ENCODE peak calls at places on chromosomes 1 and 21, in eight cellular contexts. One of them, this sample, is unnamed.

GRCh38 chr21:44510109-44510507 is 29.9 kb downstream of the KRTAP10-1 start:
- DNase-seq in T-helper 1 cell: no peak
- DNase-seq in activated CD8-positive, alpha-beta memory T cell treated with anti-CD3 and anti-CD28 coated beads for 1 hour: no peak
- DNase-seq in skeletal muscle cell: no peak
- DNase-seq in ELF-1: no peak
- DNase-seq in stimulated activated CD4-positive, alpha-beta T cell treated with anti-CD3 and anti-CD28 coated beads, Interleukin-4, amount 100 ng/mL, for 48 hours: no peak
- DNase-seq in left ventricle myocardium inferior: no peak
- DNase-seq in EH: no peak
- DNase-seq in this sample: no peak

GRCh38 chr1:79006564-79006963 is at the start of gene ADGRL4:
- DNase-seq in EH: peak; percentile 66
- DNase-seq in activated CD8-positive, alpha-beta memory T cell treated with anti-CD3 and anti-CD28 coated beads for 1 hour: no peak
- DNase-seq in ELF-1: peak; percentile 54
- DNase-seq in T-helper 1 cell: no peak
- DNase-seq in skeletal muscle cell: peak; percentile 17
- DNase-seq in left ventricle myocardium inferior: peak; percentile 50
- DNase-seq in stimulated activated CD4-positive, alpha-beta T cell treated with anti-CD3 and anti-CD28 coated beads, Interleukin-4, amount 100 ng/mL, for 48 hours: no peak
- DNase-seq in this sample: no peak

GRCh38 chr1:12472798-12473551 is 145.0 kb downstream of the DHRS3 start:
- DNase-seq in EH: no peak
- DNase-seq in left ventricle myocardium inferior: no peak
- DNase-seq in activated CD8-positive, alpha-beta memory T cell treated with anti-CD3 and anti-CD28 coated beads for 1 hour: peak; percentile 45
- DNase-seq in ELF-1: no peak
- DNase-seq in T-helper 1 cell: no peak
- DNase-seq in stimulated activated CD4-positive, alpha-beta T cell treated with anti-CD3 and anti-CD28 coated beads, Interleukin-4, amount 100 ng/mL, for 48 hours: peak; percentile 77
- DNase-seq in skeletal muscle cell: no peak
- DNase-seq in this sample: peak; percentile 54

GRCh38 chr1:1324524-1325287 is at the start of the genes CPTP and INTS11:
- DNase-seq in stimulated activated CD4-positive, alpha-beta T cell treated with anti-CD3 and anti-CD28 coated beads, Interleukin-4, amount 100 ng/mL, for 48 hours: peak; percentile 93
- DNase-seq in left ventricle myocardium inferior: peak; percentile 94
- DNase-seq in EH: peak; percentile 90
- DNase-seq in skeletal muscle cell: peak; percentile 46
- DNase-seq in activated CD8-positive, alpha-beta memory T cell treated with anti-CD3 and anti-CD28 coated beads for 1 hour: peak; percentile 89
- DNase-seq in ELF-1: peak; percentile 82
- DNase-seq in T-helper 1 cell: peak; percentile 94
- DNase-seq in this sample: peak; percentile 95

GRCh38 chr21:14520535-14520934 is 25.6 kb downstream of the SAMSN1 start:
- DNase-seq in ELF-1: peak; percentile 3
- DNase-seq in T-helper 1 cell: no peak
- DNase-seq in skeletal muscle cell: no peak
- DNase-seq in stimulated activated CD4-positive, alpha-beta T cell treated with anti-CD3 and anti-CD28 coated beads, Interleukin-4, amount 100 ng/mL, for 48 hours: no peak
- DNase-seq in EH: no peak
- DNase-seq in left ventricle myocardium inferior: no peak
- DNase-seq in activated CD8-positive, alpha-beta memory T cell treated with anti-CD3 and anti-CD28 coated beads for 1 hour: no peak
- DNase-seq in this sample: no peak

GRCh38 chr1:85297855-85298629 is 21.6 kb upstream of the BCL10 start:
- DNase-seq in activated CD8-positive, alpha-beta memory T cell treated with anti-CD3 and anti-CD28 coated beads for 1 hour: peak; percentile 20
- DNase-seq in ELF-1: no peak
- DNase-seq in EH: peak; percentile 99
- DNase-seq in skeletal muscle cell: peak; percentile 99
- DNase-seq in stimulated activated CD4-positive, alpha-beta T cell treated with anti-CD3 and anti-CD28 coated beads, Interleukin-4, amount 100 ng/mL, for 48 hours: peak; percentile 78
- DNase-seq in left ventricle myocardium inferior: no peak
- DNase-seq in T-helper 1 cell: peak; percentile 43
- DNase-seq in this sample: peak; percentile 67

GRCh38 chr21:34846601-34847112 is 177.9 kb downstream of the CLIC6 start:
- DNase-seq in activated CD8-positive, alpha-beta memory T cell treated with anti-CD3 and anti-CD28 coated beads for 1 hour: no peak
- DNase-seq in ELF-1: peak; percentile 92
- DNase-seq in T-helper 1 cell: no peak
- DNase-seq in EH: peak; percentile 87
- DNase-seq in skeletal muscle cell: peak; percentile 62
- DNase-seq in stimulated activated CD4-positive, alpha-beta T cell treated with anti-CD3 and anti-CD28 coated beads, Interleukin-4, amount 100 ng/mL, for 48 hours: no peak
- DNase-seq in left ventricle myocardium inferior: no peak
- DNase-seq in this sample: no peak

GRCh38 chr1:247409869-247410544 is 6.0 kb upstream of the NLRP3 start:
- DNase-seq in left ventricle myocardium inferior: no peak
- DNase-seq in T-helper 1 cell: no peak
- DNase-seq in stimulated activated CD4-positive, alpha-beta T cell treated with anti-CD3 and anti-CD28 coated beads, Interleukin-4, amount 100 ng/mL, for 48 hours: no peak
- DNase-seq in ELF-1: no peak
- DNase-seq in skeletal muscle cell: no peak
- DNase-seq in EH: no peak
- DNase-seq in activated CD8-positive, alpha-beta memory T cell treated with anti-CD3 and anti-CD28 coated beads for 1 hour: no peak
- DNase-seq in this sample: peak; percentile 19

GRCh38 chr1:19750101-19750881 is 49.4 kb downstream of the TMCO4 start:
- DNase-seq in skeletal muscle cell: no peak
- DNase-seq in stimulated activated CD4-positive, alpha-beta T cell treated with anti-CD3 and anti-CD28 coated beads, Interleukin-4, amount 100 ng/mL, for 48 hours: no peak
- DNase-seq in left ventricle myocardium inferior: no peak
- DNase-seq in activated CD8-positive, alpha-beta memory T cell treated with anti-CD3 and anti-CD28 coated beads for 1 hour: no peak
- DNase-seq in ELF-1: no peak
- DNase-seq in T-helper 1 cell: no peak
- DNase-seq in EH: peak; percentile 56
- DNase-seq in this sample: no peak

GRCh38 chr1:21012937-21013336 is 163.8 kb downstream of the EIF4G3 start:
- DNase-seq in stimulated activated CD4-positive, alpha-beta T cell treated with anti-CD3 and anti-CD28 coated beads, Interleukin-4, amount 100 ng/mL, for 48 hours: no peak
- DNase-seq in activated CD8-positive, alpha-beta memory T cell treated with anti-CD3 and anti-CD28 coated beads for 1 hour: no peak
- DNase-seq in T-helper 1 cell: no peak
- DNase-seq in skeletal muscle cell: peak; percentile 31
- DNase-seq in left ventricle myocardium inferior: no peak
- DNase-seq in ELF-1: peak; percentile 37
- DNase-seq in EH: peak; percentile 54
- DNase-seq in this sample: no peak

GRCh38 chr1:108561731-108562326 is 1.9 kb downstream of the EEIG2 start:
- DNase-seq in activated CD8-positive, alpha-beta memory T cell treated with anti-CD3 and anti-CD28 coated beads for 1 hour: peak; percentile 70
- DNase-seq in stimulated activated CD4-positive, alpha-beta T cell treated with anti-CD3 and anti-CD28 coated beads, Interleukin-4, amount 100 ng/mL, for 48 hours: peak; percentile 79
- DNase-seq in EH: peak; percentile 21
- DNase-seq in T-helper 1 cell: peak; percentile 75
- DNase-seq in left ventricle myocardium inferior: peak; percentile 38
- DNase-seq in skeletal muscle cell: no peak
- DNase-seq in ELF-1: peak; percentile 87
- DNase-seq in this sample: peak; percentile 70

GRCh38 chr1:14259191-14259757 is 339.2 kb upstream of the KAZN start:
- DNase-seq in skeletal muscle cell: peak; percentile 6
- DNase-seq in T-helper 1 cell: no peak
- DNase-seq in left ventricle myocardium inferior: peak; percentile 86
- DNase-seq in activated CD8-positive, alpha-beta memory T cell treated with anti-CD3 and anti-CD28 coated beads for 1 hour: no peak
- DNase-seq in ELF-1: no peak
- DNase-seq in stimulated activated CD4-positive, alpha-beta T cell treated with anti-CD3 and anti-CD28 coated beads, Interleukin-4, amount 100 ng/mL, for 48 hours: no peak
- DNase-seq in EH: no peak
- DNase-seq in this sample: no peak

GRCh38 chr1:10802948-10803715 is 6.7 kb upstream of the CASZ1 start:
- DNase-seq in ELF-1: no peak
- DNase-seq in skeletal muscle cell: no peak
- DNase-seq in EH: no peak
- DNase-seq in activated CD8-positive, alpha-beta memory T cell treated with anti-CD3 and anti-CD28 coated beads for 1 hour: no peak
- DNase-seq in T-helper 1 cell: no peak
- DNase-seq in left ventricle myocardium inferior: no peak
- DNase-seq in stimulated activated CD4-positive, alpha-beta T cell treated with anti-CD3 and anti-CD28 coated beads, Interleukin-4, amount 100 ng/mL, for 48 hours: no peak
- DNase-seq in this sample: no peak

GRCh38 chr1:190507357-190507756 is 29.7 kb upstream of the BRINP3 start:
- DNase-seq in stimulated activated CD4-positive, alpha-beta T cell treated with anti-CD3 and anti-CD28 coated beads, Interleukin-4, amount 100 ng/mL, for 48 hours: no peak
- DNase-seq in ELF-1: no peak
- DNase-seq in skeletal muscle cell: no peak
- DNase-seq in activated CD8-positive, alpha-beta memory T cell treated with anti-CD3 and anti-CD28 coated beads for 1 hour: no peak
- DNase-seq in EH: no peak
- DNase-seq in T-helper 1 cell: no peak
- DNase-seq in left ventricle myocardium inferior: no peak
- DNase-seq in this sample: no peak

GRCh38 chr1:84742653-84743052 is 52.4 kb upstream of the SSX2IP start:
- DNase-seq in left ventricle myocardium inferior: no peak
- DNase-seq in EH: peak; percentile 42
- DNase-seq in ELF-1: no peak
- DNase-seq in skeletal muscle cell: no peak
- DNase-seq in stimulated activated CD4-positive, alpha-beta T cell treated with anti-CD3 and anti-CD28 coated beads, Interleukin-4, amount 100 ng/mL, for 48 hours: peak; percentile 19
- DNase-seq in activated CD8-positive, alpha-beta memory T cell treated with anti-CD3 and anti-CD28 coated beads for 1 hour: no peak
- DNase-seq in T-helper 1 cell: no peak
- DNase-seq in this sample: no peak

GRCh38 chr1:159936284-159936904 is 9.0 kb downstream of the IGSF9 start:
- DNase-seq in ELF-1: peak; percentile 91
- DNase-seq in stimulated activated CD4-positive, alpha-beta T cell treated with anti-CD3 and anti-CD28 coated beads, Interleukin-4, amount 100 ng/mL, for 48 hours: peak; percentile 73
- DNase-seq in left ventricle myocardium inferior: peak; percentile 72
- DNase-seq in T-helper 1 cell: peak; percentile 71
- DNase-seq in activated CD8-positive, alpha-beta memory T cell treated with anti-CD3 and anti-CD28 coated beads for 1 hour: peak; percentile 56
- DNase-seq in skeletal muscle cell: no peak
- DNase-seq in EH: peak; percentile 62
- DNase-seq in this sample: peak; percentile 75

GRCh38 chr1:63322944-63323865 is 838 bp downstream of the FOXD3 start:
- DNase-seq in ELF-1: peak; percentile 67
- DNase-seq in skeletal muscle cell: no peak
- DNase-seq in T-helper 1 cell: no peak
- DNase-seq in EH: peak; percentile 24
- DNase-seq in left ventricle myocardium inferior: no peak
- DNase-seq in activated CD8-positive, alpha-beta memory T cell treated with anti-CD3 and anti-CD28 coated beads for 1 hour: no peak
- DNase-seq in stimulated activated CD4-positive, alpha-beta T cell treated with anti-CD3 and anti-CD28 coated beads, Interleukin-4, amount 100 ng/mL, for 48 hours: no peak
- DNase-seq in this sample: no peak

GRCh38 chr1:186042216-186042615 is 308.0 kb downstream of the HMCN1 start:
- DNase-seq in stimulated activated CD4-positive, alpha-beta T cell treated with anti-CD3 and anti-CD28 coated beads, Interleukin-4, amount 100 ng/mL, for 48 hours: no peak
- DNase-seq in activated CD8-positive, alpha-beta memory T cell treated with anti-CD3 and anti-CD28 coated beads for 1 hour: no peak
- DNase-seq in EH: no peak
- DNase-seq in skeletal muscle cell: no peak
- DNase-seq in left ventricle myocardium inferior: no peak
- DNase-seq in T-helper 1 cell: no peak
- DNase-seq in ELF-1: no peak
- DNase-seq in this sample: no peak

GRCh38 chr1:235993652-235994051 is 71.2 kb downstream of the NID1 start:
- DNase-seq in activated CD8-positive, alpha-beta memory T cell treated with anti-CD3 and anti-CD28 coated beads for 1 hour: no peak
- DNase-seq in skeletal muscle cell: no peak
- DNase-seq in ELF-1: no peak
- DNase-seq in left ventricle myocardium inferior: no peak
- DNase-seq in stimulated activated CD4-positive, alpha-beta T cell treated with anti-CD3 and anti-CD28 coated beads, Interleukin-4, amount 100 ng/mL, for 48 hours: no peak
- DNase-seq in T-helper 1 cell: no peak
- DNase-seq in EH: no peak
- DNase-seq in this sample: no peak

GRCh38 chr1:8152731-8153702 is 126.9 kb upstream of the ERRFI1 start:
- DNase-seq in left ventricle myocardium inferior: no peak
- DNase-seq in skeletal muscle cell: no peak
- DNase-seq in ELF-1: no peak
- DNase-seq in activated CD8-positive, alpha-beta memory T cell treated with anti-CD3 and anti-CD28 coated beads for 1 hour: peak; percentile 25
- DNase-seq in T-helper 1 cell: peak; percentile 42
- DNase-seq in stimulated activated CD4-positive, alpha-beta T cell treated with anti-CD3 and anti-CD28 coated beads, Interleukin-4, amount 100 ng/mL, for 48 hours: peak; percentile 11
- DNase-seq in EH: no peak
- DNase-seq in this sample: no peak

GRCh38 chr1:44619261-44619900 is 54.9 kb downstream of the TMEM53 start:
- DNase-seq in activated CD8-positive, alpha-beta memory T cell treated with anti-CD3 and anti-CD28 coated beads for 1 hour: no peak
- DNase-seq in stimulated activated CD4-positive, alpha-beta T cell treated with anti-CD3 and anti-CD28 coated beads, Interleukin-4, amount 100 ng/mL, for 48 hours: no peak
- DNase-seq in EH: peak; percentile 98
- DNase-seq in left ventricle myocardium inferior: no peak
- DNase-seq in skeletal muscle cell: no peak
- DNase-seq in ELF-1: no peak
- DNase-seq in T-helper 1 cell: no peak
- DNase-seq in this sample: no peak

GRCh38 chr1:40640314-40641076 is 25.0 kb downstream of the RIMS3 start:
- DNase-seq in EH: no peak
- DNase-seq in activated CD8-positive, alpha-beta memory T cell treated with anti-CD3 and anti-CD28 coated beads for 1 hour: no peak
- DNase-seq in stimulated activated CD4-positive, alpha-beta T cell treated with anti-CD3 and anti-CD28 coated beads, Interleukin-4, amount 100 ng/mL, for 48 hours: no peak
- DNase-seq in skeletal muscle cell: no peak
- DNase-seq in ELF-1: no peak
- DNase-seq in left ventricle myocardium inferior: no peak
- DNase-seq in T-helper 1 cell: no peak
- DNase-seq in this sample: no peak

GRCh38 chr1:54335396-54336056 is 70.7 kb downstream of the SSBP3 start:
- DNase-seq in activated CD8-positive, alpha-beta memory T cell treated with anti-CD3 and anti-CD28 coated beads for 1 hour: no peak
- DNase-seq in T-helper 1 cell: no peak
- DNase-seq in ELF-1: peak; percentile 80
- DNase-seq in stimulated activated CD4-positive, alpha-beta T cell treated with anti-CD3 and anti-CD28 coated beads, Interleukin-4, amount 100 ng/mL, for 48 hours: no peak
- DNase-seq in skeletal muscle cell: peak; percentile 77
- DNase-seq in EH: peak; percentile 99
- DNase-seq in left ventricle myocardium inferior: peak; percentile 58
- DNase-seq in this sample: no peak

GRCh38 chr1:106787511-106787910 is 269.0 kb upstream of the PRMT6 start:
- DNase-seq in skeletal muscle cell: no peak
- DNase-seq in activated CD8-positive, alpha-beta memory T cell treated with anti-CD3 and anti-CD28 coated beads for 1 hour: no peak
- DNase-seq in left ventricle myocardium inferior: no peak
- DNase-seq in ELF-1: no peak
- DNase-seq in T-helper 1 cell: no peak
- DNase-seq in stimulated activated CD4-positive, alpha-beta T cell treated with anti-CD3 and anti-CD28 coated beads, Interleukin-4, amount 100 ng/mL, for 48 hours: no peak
- DNase-seq in EH: no peak
- DNase-seq in this sample: no peak

GRCh38 chr1:232853994-232854532 is 48.8 kb downstream of the MAP10 start:
- DNase-seq in ELF-1: no peak
- DNase-seq in EH: peak; percentile 84
- DNase-seq in activated CD8-positive, alpha-beta memory T cell treated with anti-CD3 and anti-CD28 coated beads for 1 hour: no peak
- DNase-seq in left ventricle myocardium inferior: no peak
- DNase-seq in stimulated activated CD4-positive, alpha-beta T cell treated with anti-CD3 and anti-CD28 coated beads, Interleukin-4, amount 100 ng/mL, for 48 hours: no peak
- DNase-seq in T-helper 1 cell: no peak
- DNase-seq in skeletal muscle cell: peak; percentile 10
- DNase-seq in this sample: no peak

GRCh38 chr1:200670215-200671118 is 760 bp upstream of the DDX59 start:
- DNase-seq in left ventricle myocardium inferior: no peak
- DNase-seq in ELF-1: no peak
- DNase-seq in skeletal muscle cell: peak; percentile 44
- DNase-seq in stimulated activated CD4-positive, alpha-beta T cell treated with anti-CD3 and anti-CD28 coated beads, Interleukin-4, amount 100 ng/mL, for 48 hours: no peak
- DNase-seq in T-helper 1 cell: no peak
- DNase-seq in EH: no peak
- DNase-seq in activated CD8-positive, alpha-beta memory T cell treated with anti-CD3 and anti-CD28 coated beads for 1 hour: no peak
- DNase-seq in this sample: no peak

GRCh38 chr1:52635321-52636089 is 2.5 kb downstream of the SHISAL2A start:
- DNase-seq in EH: peak; percentile 22
- DNase-seq in left ventricle myocardium inferior: no peak
- DNase-seq in T-helper 1 cell: no peak
- DNase-seq in activated CD8-positive, alpha-beta memory T cell treated with anti-CD3 and anti-CD28 coated beads for 1 hour: no peak
- DNase-seq in ELF-1: no peak
- DNase-seq in skeletal muscle cell: no peak
- DNase-seq in stimulated activated CD4-positive, alpha-beta T cell treated with anti-CD3 and anti-CD28 coated beads, Interleukin-4, amount 100 ng/mL, for 48 hours: no peak
- DNase-seq in this sample: no peak

GRCh38 chr1:110850632-110851031 is 22.3 kb upstream of the CD53 start:
- DNase-seq in left ventricle myocardium inferior: no peak
- DNase-seq in T-helper 1 cell: no peak
- DNase-seq in stimulated activated CD4-positive, alpha-beta T cell treated with anti-CD3 and anti-CD28 coated beads, Interleukin-4, amount 100 ng/mL, for 48 hours: no peak
- DNase-seq in ELF-1: no peak
- DNase-seq in EH: no peak
- DNase-seq in skeletal muscle cell: no peak
- DNase-seq in activated CD8-positive, alpha-beta memory T cell treated with anti-CD3 and anti-CD28 coated beads for 1 hour: no peak
- DNase-seq in this sample: no peak

GRCh38 chr1:30699762-30700161 is 23.6 kb downstream of the MATN1 start:
- DNase-seq in stimulated activated CD4-positive, alpha-beta T cell treated with anti-CD3 and anti-CD28 coated beads, Interleukin-4, amount 100 ng/mL, for 48 hours: no peak
- DNase-seq in left ventricle myocardium inferior: no peak
- DNase-seq in EH: no peak
- DNase-seq in T-helper 1 cell: no peak
- DNase-seq in ELF-1: no peak
- DNase-seq in activated CD8-positive, alpha-beta memory T cell treated with anti-CD3 and anti-CD28 coated beads for 1 hour: no peak
- DNase-seq in skeletal muscle cell: no peak
- DNase-seq in this sample: no peak

GRCh38 chr21:32812035-32812434 is 40.5 kb upstream of the PAXBP1 start:
- DNase-seq in stimulated activated CD4-positive, alpha-beta T cell treated with anti-CD3 and anti-CD28 coated beads, Interleukin-4, amount 100 ng/mL, for 48 hours: no peak
- DNase-seq in skeletal muscle cell: no peak
- DNase-seq in left ventricle myocardium inferior: peak; percentile 76
- DNase-seq in ELF-1: no peak
- DNase-seq in EH: peak; percentile 17
- DNase-seq in activated CD8-positive, alpha-beta memory T cell treated with anti-CD3 and anti-CD28 coated beads for 1 hour: no peak
- DNase-seq in T-helper 1 cell: no peak
- DNase-seq in this sample: no peak

GRCh38 chr1:44650159-44650831 is 24.0 kb downstream of the TMEM53 start:
- DNase-seq in activated CD8-positive, alpha-beta memory T cell treated with anti-CD3 and anti-CD28 coated beads for 1 hour: no peak
- DNase-seq in ELF-1: peak; percentile 85
- DNase-seq in T-helper 1 cell: no peak
- DNase-seq in EH: no peak
- DNase-seq in skeletal muscle cell: no peak
- DNase-seq in stimulated activated CD4-positive, alpha-beta T cell treated with anti-CD3 and anti-CD28 coated beads, Interleukin-4, amount 100 ng/mL, for 48 hours: no peak
- DNase-seq in left ventricle myocardium inferior: peak; percentile 74
- DNase-seq in this sample: no peak

GRCh38 chr1:156931974-156932710 is 11.7 kb downstream of the LRRC71 start:
- DNase-seq in left ventricle myocardium inferior: no peak
- DNase-seq in EH: no peak
- DNase-seq in skeletal muscle cell: no peak
- DNase-seq in T-helper 1 cell: no peak
- DNase-seq in ELF-1: no peak
- DNase-seq in stimulated activated CD4-positive, alpha-beta T cell treated with anti-CD3 and anti-CD28 coated beads, Interleukin-4, amount 100 ng/mL, for 48 hours: no peak
- DNase-seq in activated CD8-positive, alpha-beta memory T cell treated with anti-CD3 and anti-CD28 coated beads for 1 hour: no peak
- DNase-seq in this sample: no peak

This sample was measured in activated T-helper 9 cell treated with anti-CD3 and anti-CD28 coated beads, Interleukin-2, amount 50 U/mL, for 16 hours.